ENCODE peak calls at places on chromosome 20, in nine cellular contexts. A is CD8-positive, alpha-beta T cell; W is heart left ventricle; D is heart right ventricle; R is esophagus muscularis mucosa; B is AG09309; V is transverse colon; E is fibroblast of lung; C is dorsolateral prefrontal cortex. G is an unnamed sample.

GRCh38 chr20:33822423-33822822 is 11.3 kb downstream of the CHMP4B start:
- DNase-seq in C (no peak), B (no peak), R (no peak), D (no peak), A (no peak), V (no peak), E (no peak), W (peak), G (no peak)

GRCh38 chr20:53609501-53610445 is 16.1 kb upstream of the ZNF217 start:
- DNase-seq in E (peak), D (peak), C (no peak), R (no peak), A (peak), W (peak), V (peak), B (no peak), G (no peak)

GRCh38 chr20:20666359-20666758 is 46.1 kb downstream of the RALGAPA2 start:
- DNase-seq in B (no peak), D (no peak), C (no peak), A (no peak), R (no peak), V (no peak), W (no peak), E (no peak), G (no peak)

GRCh38 chr20:6898928-6899327 is 131.4 kb downstream of the BMP2 start:
- DNase-seq in A (no peak), D (no peak), B (no peak), R (no peak), C (no peak), V (no peak), W (no peak), E (no peak), G (no peak)

GRCh38 chr20:64188682-64189529 is 24.7 kb downstream of the MYT1 start:
- DNase-seq in D (no peak), B (no peak), V (peak), C (no peak), A (no peak), W (no peak), E (peak), R (no peak), G (no peak)

GRCh38 chr20:805713-806112 is 27.8 kb upstream of the FAM110A start:
- DNase-seq in A (no peak), V (no peak), W (no peak), C (no peak), D (no peak), R (no peak), E (peak), B (no peak), G (no peak)

GRCh38 chr20:63121749-63122405 is 94.1 kb downstream of the YTHDF1 start:
- DNase-seq in V (no peak), W (peak), C (no peak), B (no peak), D (peak), R (no peak), E (no peak), A (no peak), G (no peak)

GRCh38 chr20:22691369-22692118 is 107.2 kb upstream of the FOXA2 start:
- DNase-seq in A (peak), W (peak), E (peak), B (peak), V (peak), D (peak), C (peak), R (peak), G (no peak)

GRCh38 chr20:17662333-17663039 is 19.6 kb downstream of the RRBP1 start:
- DNase-seq in W (peak), A (no peak), B (no peak), R (no peak), V (peak), C (no peak), E (peak), D (no peak), G (no peak)

GRCh38 chr20:62617711-62618483 is 24.4 kb upstream of the SLCO4A1 start:
- DNase-seq in V (peak), C (no peak), R (no peak), A (peak), D (peak), W (peak), B (no peak), E (peak), G (no peak)

GRCh38 chr20:15171016-15171415 is 833.6 kb upstream of the FLRT3 start:
- DNase-seq in V (no peak), D (no peak), B (no peak), R (no peak), C (no peak), W (no peak), A (no peak), E (no peak), G (no peak)

GRCh38 chr20:18750735-18751134 is 62.8 kb upstream of the SCP2D1 start:
- DNase-seq in A (no peak), W (no peak), D (no peak), V (no peak), C (no peak), R (no peak), B (no peak), E (no peak), G (no peak)

GRCh38 chr20:11553603-11554002 is 364.1 kb upstream of the BTBD3 start:
- DNase-seq in R (no peak), A (no peak), B (no peak), C (no peak), V (no peak), W (no peak), E (no peak), D (no peak), G (no peak)

GRCh38 chr20:41443667-41444066 is 77.0 kb upstream of the EMILIN3 start:
- DNase-seq in B (no peak), W (no peak), R (no peak), C (no peak), D (no peak), V (no peak), E (no peak), A (no peak), G (no peak)

GRCh38 chr20:38158701-38159325 is 6.3 kb downstream of the TGM2 start:
- DNase-seq in E (no peak), A (no peak), C (no peak), D (peak), R (no peak), B (no peak), W (peak), V (no peak), G (no peak)

GRCh38 chr20:44734938-44735337 is 10.7 kb upstream of the KCNK15 start:
- DNase-seq in E (peak), D (no peak), W (no peak), C (no peak), A (no peak), V (no peak), B (no peak), R (no peak), G (no peak)

GRCh38 chr20:63836335-63837133 is 5.5 kb upstream of the ZBTB46 start:
- DNase-seq in B (no peak), A (no peak), D (no peak), C (peak), E (no peak), W (no peak), V (no peak), R (no peak), G (no peak)

DNA sequence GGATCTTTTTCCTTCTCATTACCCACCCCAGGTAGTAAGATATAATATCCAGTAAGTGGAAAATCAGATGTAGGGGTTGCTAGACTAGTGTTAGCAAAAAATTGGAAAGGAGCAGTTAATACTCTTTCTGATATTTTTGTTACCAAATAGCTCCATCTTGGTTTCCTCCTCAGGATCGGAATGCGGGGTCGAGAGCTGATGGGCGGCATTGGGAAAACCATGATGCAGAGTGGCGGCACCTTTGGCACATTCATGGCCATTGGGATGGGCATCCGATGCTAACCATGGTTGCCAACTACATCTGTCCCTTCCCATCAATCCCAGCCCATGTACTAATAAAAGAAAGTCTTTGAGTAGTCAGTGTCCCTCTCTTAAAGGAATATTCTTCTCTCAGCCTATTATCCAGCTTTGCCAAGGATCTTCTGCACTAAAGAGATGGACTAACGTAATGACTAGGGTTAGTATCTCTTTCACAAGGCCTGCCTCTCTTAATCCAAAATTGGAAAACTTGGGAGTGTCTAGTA is 1.5 kb downstream of the ROMO1 start:
- DNase-seq in D (no peak), C (no peak), E (no peak), B (no peak), R (no peak), W (no peak), A (no peak), V (no peak), G (no peak)
- H3K4me3 ChIP-seq in D (no peak), C (no peak), E (no peak), B (peak), R (no peak), W (no peak), A (no peak), V (no peak), G (peak)

GRCh38 chr20:48788486-48789072 is 39.2 kb downstream of the PREX1 start:
- DNase-seq in C (no peak), D (no peak), E (no peak), B (no peak), W (no peak), V (peak), A (no peak), R (no peak), G (no peak)

GRCh38 chr20:48791666-48792071 is 36.1 kb downstream of the PREX1 start:
- DNase-seq in D (no peak), C (no peak), E (peak), W (no peak), R (no peak), B (peak), A (no peak), V (no peak), G (no peak)

GRCh38 chr20:48789781-48790544 is 37.8 kb downstream of the PREX1 start:
- DNase-seq in B (no peak), R (no peak), A (no peak), V (no peak), E (no peak), D (no peak), W (no peak), C (no peak), G (no peak)

GRCh38 chr20:48789185-48789668 is 38.6 kb downstream of the PREX1 start:
- DNase-seq in B (no peak), A (no peak), W (no peak), R (no peak), V (no peak), E (no peak), D (no peak), C (no peak), G (no peak)

DNA sequence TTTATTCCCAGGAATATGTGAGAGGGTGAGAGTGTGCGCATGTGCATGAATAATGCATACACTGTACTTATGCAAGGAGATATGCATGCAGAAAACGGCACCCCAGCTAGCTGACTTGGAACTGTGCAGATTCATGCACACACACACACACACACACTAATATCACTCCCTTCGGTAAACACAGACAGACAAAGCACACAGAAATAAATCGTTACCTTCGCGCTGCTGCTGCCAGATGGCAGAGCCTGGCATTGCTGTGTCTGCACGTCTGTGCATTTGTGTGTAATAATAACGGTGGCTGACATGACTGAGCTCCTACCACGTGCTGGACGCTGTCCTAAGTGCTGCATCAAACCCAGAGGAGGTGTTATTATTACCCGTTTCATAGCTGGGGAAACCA is 36.8 kb downstream of the PREX1 start:
- DNase-seq in A (peak), C (no peak), B (no peak), D (no peak), E (peak), R (no peak), V (no peak), W (no peak), G (peak)
- TF ChIP-seq CTCF in A (peak), C (no peak), B (no peak), D (no peak), E (no peak), R (no peak), V (no peak), W (no peak), G (no peak)

DNA sequence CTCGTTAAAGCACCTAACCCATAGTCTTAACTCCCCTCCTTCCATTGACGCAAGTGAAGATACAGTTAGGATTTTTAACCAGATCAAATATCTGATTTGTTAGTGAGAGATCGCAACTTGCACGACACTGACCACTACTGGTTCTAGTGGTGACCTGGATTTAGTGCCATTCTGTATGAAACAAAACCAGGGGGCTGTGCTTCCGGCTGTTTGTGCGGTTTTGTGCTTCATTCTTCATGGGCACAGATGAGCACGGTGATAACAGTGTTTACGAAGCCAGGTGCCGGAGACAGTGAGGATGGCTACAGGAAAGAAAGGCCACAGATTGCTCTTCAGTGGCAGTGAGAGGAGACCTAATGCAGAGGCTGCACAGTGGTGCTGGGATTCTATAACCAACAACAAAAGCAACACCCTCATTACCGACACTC is 75.5 kb downstream of the NOL4L start:
- DNase-seq in D (no peak), W (no peak), V (peak), B (no peak), A (peak), R (no peak), E (no peak), C (no peak), G (no peak)
- H3K4me3 ChIP-seq in D (no peak), W (no peak), V (no peak), B (no peak), A (peak), R (no peak), E (no peak), C (no peak), G (no peak)

GRCh38 chr20:59515013-59515905 is 89.1 kb upstream of the PHACTR3 start:
- DNase-seq in W (peak), V (peak), R (peak), B (peak), C (peak), D (peak), E (peak), A (no peak), G (no peak)
- TF ChIP-seq CTCF in W (peak), V (peak), R (peak), B (peak), C (peak), D (peak), E (peak), A (no peak), G (peak)

GRCh38 chr20:4109587-4109986 is 94.2 kb upstream of the RNF24 start:
- DNase-seq in A (no peak), V (no peak), R (no peak), C (no peak), W (no peak), D (no peak), E (no peak), B (no peak), G (no peak)

GRCh38 chr20:4112490-4113420 is 97.4 kb upstream of the RNF24 start:
- DNase-seq in W (peak), A (no peak), E (peak), C (peak), B (no peak), R (no peak), V (peak), D (peak), G (peak)

GRCh38 chr20:4111440-4112411 is 96.4 kb upstream of the RNF24 start:
- DNase-seq in R (no peak), B (no peak), W (no peak), V (no peak), E (no peak), D (no peak), A (no peak), C (no peak), G (no peak)

GRCh38 chr20:4109307-4109564 is 93.9 kb upstream of the RNF24 start:
- DNase-seq in D (no peak), A (no peak), C (no peak), V (no peak), E (no peak), B (no peak), W (no peak), R (no peak), G (no peak)

GRCh38 chr20:4110885-4111284 is 95.5 kb upstream of the RNF24 start:
- DNase-seq in C (no peak), V (no peak), A (no peak), E (no peak), D (no peak), R (no peak), W (no peak), B (no peak), G (no peak)
- H3K4me3 ChIP-seq in C (no peak), V (no peak), A (no peak), E (no peak), D (no peak), R (no peak), W (no peak), B (no peak), G (no peak)

G was measured in LNCaP clone FGC.